ENCODE peak calls at places on chromosomes 13 and 19, in six cellular contexts. T, X, O, W, H and J are unnamed samples.

GRCh38 chr13:55062662-55063061 is 2034.0 kb downstream of the OLFM4 start:
- DNase-seq in T (no peak), X (no peak), O (no peak), W (no peak), H (no peak), J (no peak)

GRCh38 chr13:37598572-37598971 is at the start of gene POSTN:
- DNase-seq in T (no peak), X (no peak), O (peak; percentile 84), W (no peak), H (no peak), J (no peak)

GRCh38 chr19:10640361-10640760 is 13.8 kb upstream of the ILF3 start:
- DNase-seq in T (peak; percentile 43), X (no peak), O (no peak), W (no peak), H (no peak), J (no peak)

GRCh38 chr13:94548382-94549240 is 47.3 kb downstream of the TGDS start:
- DNase-seq in T (peak; percentile 74), X (peak; percentile 7), O (peak; percentile 51), W (no peak), H (no peak), J (peak; percentile 7)

GRCh38 chr19:42324655-42325307 is 654 bp upstream of the MEGF8 start:
- DNase-seq in T (peak; percentile 49), X (no peak), O (no peak), W (no peak), H (no peak), J (no peak)

GRCh38 chr19:42606660-42607351 is 12.1 kb upstream of the CEACAM8 start:
- DNase-seq in T (peak; percentile 77), X (no peak), O (peak; percentile 24), W (peak; percentile 80), H (peak; percentile 82), J (peak; percentile 9)

GRCh38 chr13:113002206-113002821 is 33.3 kb downstream of the MCF2L start:
- DNase-seq in T (peak; percentile 58), X (no peak), O (no peak), W (peak; percentile 10), H (peak; percentile 45), J (no peak)

GRCh38 chr19:15829277-15829770 is 13.9 kb upstream of the OR10H1 start:
- DNase-seq in T (no peak), X (no peak), O (no peak), W (no peak), H (no peak), J (no peak)